ENCODE peak calls at places on chromosomes 1 and 21, in five cellular contexts. One of them, this sample, is unnamed.

GRCh38 chr1:76494807-76495206 is 372.5 kb upstream of the ST6GALNAC5 start:
- DNase-seq in sigmoid colon: no peak
- DNase-seq in transverse colon: no peak
- DNase-seq in Panc1: no peak
- DNase-seq in spleen: no peak
- DNase-seq in this sample: no peak

GRCh38 chr1:164780111-164780510 is 221.1 kb downstream of the PBX1 start:
- DNase-seq in sigmoid colon: no peak
- DNase-seq in transverse colon: no peak
- DNase-seq in Panc1: no peak
- DNase-seq in spleen: no peak
- DNase-seq in this sample: no peak

GRCh38 chr1:174976436-174977107 is 23.2 kb upstream of the CACYBP start:
- DNase-seq in sigmoid colon: no peak
- DNase-seq in transverse colon: no peak
- DNase-seq in Panc1: no peak
- DNase-seq in spleen: no peak
- DNase-seq in this sample: no peak

GRCh38 chr1:22702255-22702654 is 8.4 kb upstream of the EPHB2 start:
- DNase-seq in sigmoid colon: no peak
- DNase-seq in transverse colon: peak; percentile 83
- DNase-seq in Panc1: no peak
- DNase-seq in spleen: peak; percentile 25
- DNase-seq in this sample: no peak

GRCh38 chr21:46532080-46532479 is 72.8 kb downstream of the S100B start:
- DNase-seq in sigmoid colon: no peak
- DNase-seq in transverse colon: no peak
- DNase-seq in Panc1: no peak
- DNase-seq in spleen: no peak
- DNase-seq in this sample: no peak

GRCh38 chr1:6508876-6509602 is 17.6 kb upstream of the PLEKHG5 start:
- DNase-seq in sigmoid colon: no peak
- DNase-seq in transverse colon: no peak
- DNase-seq in Panc1: no peak
- DNase-seq in spleen: no peak
- DNase-seq in this sample: no peak

GRCh38 chr1:40385437-40386310 is 12.1 kb downstream of the SMAP2 start:
- DNase-seq in sigmoid colon: no peak
- DNase-seq in transverse colon: peak; percentile 43
- DNase-seq in Panc1: no peak
- DNase-seq in spleen: no peak
- DNase-seq in this sample: no peak

GRCh38 chr1:6785721-6786505 is 659 bp downstream of the CAMTA1 start:
- DNase-seq in sigmoid colon: peak; percentile 69
- DNase-seq in transverse colon: peak; percentile 49
- DNase-seq in Panc1: no peak
- DNase-seq in spleen: peak; percentile 91
- DNase-seq in this sample: no peak

GRCh38 chr1:246527402-246528088 is 20.5 kb upstream of the SMYD3 start:
- DNase-seq in sigmoid colon: no peak
- DNase-seq in transverse colon: no peak
- DNase-seq in Panc1: no peak
- DNase-seq in spleen: no peak
- DNase-seq in this sample: peak; percentile 45

GRCh38 chr1:208934933-208935332 is 648.6 kb upstream of the CAMK1G start:
- DNase-seq in sigmoid colon: no peak
- DNase-seq in transverse colon: no peak
- DNase-seq in Panc1: no peak
- DNase-seq in spleen: no peak
- DNase-seq in this sample: no peak

GRCh38 chr1:43135857-43136781 is 36.0 kb downstream of the EBNA1BP2 start:
- DNase-seq in sigmoid colon: no peak
- DNase-seq in transverse colon: no peak
- DNase-seq in Panc1: no peak
- DNase-seq in spleen: no peak
- DNase-seq in this sample: no peak

GRCh38 chr21:25837545-25838263 is 102.9 kb downstream of the GABPA start:
- DNase-seq in sigmoid colon: no peak
- DNase-seq in transverse colon: no peak
- DNase-seq in Panc1: no peak
- DNase-seq in spleen: no peak
- DNase-seq in this sample: no peak

GRCh38 chr1:10459185-10459584 is 9.4 kb downstream of the CORT start:
- DNase-seq in sigmoid colon: no peak
- DNase-seq in transverse colon: no peak
- DNase-seq in Panc1: no peak
- DNase-seq in spleen: no peak
- DNase-seq in this sample: no peak

GRCh38 chr1:92485374-92486250 is 1.1 kb downstream of the GFI1 start:
- DNase-seq in sigmoid colon: no peak
- DNase-seq in transverse colon: peak; percentile 82
- DNase-seq in Panc1: no peak
- DNase-seq in spleen: peak; percentile 96
- DNase-seq in this sample: no peak

GRCh38 chr21:31870472-31870871 is 2.3 kb upstream of the HUNK start:
- DNase-seq in sigmoid colon: no peak
- DNase-seq in transverse colon: no peak
- DNase-seq in Panc1: no peak
- DNase-seq in spleen: no peak
- DNase-seq in this sample: no peak

GRCh38 chr1:228555074-228555989 is 68.2 kb downstream of the RNF187 start:
- DNase-seq in sigmoid colon: no peak
- DNase-seq in transverse colon: no peak
- DNase-seq in Panc1: no peak
- DNase-seq in spleen: peak; percentile 69
- DNase-seq in this sample: peak; percentile 77

GRCh38 chr1:219517031-219517430 is 95.9 kb downstream of the ZC3H11B start:
- DNase-seq in sigmoid colon: no peak
- DNase-seq in transverse colon: no peak
- DNase-seq in Panc1: no peak
- DNase-seq in spleen: no peak
- DNase-seq in this sample: no peak

GRCh38 chr1:41856361-41857285 is 62.1 kb downstream of the HIVEP3 start:
- DNase-seq in sigmoid colon: no peak
- DNase-seq in transverse colon: no peak
- DNase-seq in Panc1: no peak
- DNase-seq in spleen: no peak
- DNase-seq in this sample: no peak

GRCh38 chr1:186438567-186438966 is 22.3 kb downstream of the PDC start:
- DNase-seq in sigmoid colon: no peak
- DNase-seq in transverse colon: no peak
- DNase-seq in Panc1: no peak
- DNase-seq in spleen: no peak
- DNase-seq in this sample: no peak

GRCh38 chr21:26801524-26801923 is 43.7 kb downstream of the ADAMTS1 start:
- DNase-seq in sigmoid colon: no peak
- DNase-seq in transverse colon: no peak
- DNase-seq in Panc1: no peak
- DNase-seq in spleen: no peak
- DNase-seq in this sample: no peak

GRCh38 chr1:59194621-59195020 is 102.3 kb upstream of the FGGY start:
- DNase-seq in sigmoid colon: no peak
- DNase-seq in transverse colon: no peak
- DNase-seq in Panc1: no peak
- DNase-seq in spleen: no peak
- DNase-seq in this sample: no peak

GRCh38 chr1:21878009-21878809 is 58.9 kb downstream of the HSPG2 start:
- DNase-seq in sigmoid colon: no peak
- DNase-seq in transverse colon: no peak
- DNase-seq in Panc1: no peak
- DNase-seq in spleen: peak; percentile 60
- DNase-seq in this sample: no peak

GRCh38 chr1:230167419-230167852 is 100.4 kb downstream of the GALNT2 start:
- DNase-seq in sigmoid colon: peak; percentile 60
- DNase-seq in transverse colon: no peak
- DNase-seq in Panc1: peak; percentile 25
- DNase-seq in spleen: no peak
- DNase-seq in this sample: peak; percentile 72

GRCh38 chr1:31054349-31054748 is 11.2 kb downstream of the PUM1 start:
- DNase-seq in sigmoid colon: no peak
- DNase-seq in transverse colon: no peak
- DNase-seq in Panc1: no peak
- DNase-seq in spleen: no peak
- DNase-seq in this sample: no peak

GRCh38 chr1:14889937-14890440 is 263.6 kb upstream of the TMEM51 start:
- DNase-seq in sigmoid colon: no peak
- DNase-seq in transverse colon: no peak
- DNase-seq in Panc1: no peak
- DNase-seq in spleen: no peak
- DNase-seq in this sample: no peak

GRCh38 chr1:207188901-207189300 is 84.9 kb downstream of the C4BPA start:
- DNase-seq in sigmoid colon: no peak
- DNase-seq in transverse colon: no peak
- DNase-seq in Panc1: no peak
- DNase-seq in spleen: no peak
- DNase-seq in this sample: no peak

GRCh38 chr21:22791986-22792560 is 1793.9 kb downstream of the NCAM2 start:
- DNase-seq in sigmoid colon: no peak
- DNase-seq in transverse colon: no peak
- DNase-seq in Panc1: peak; percentile 24
- DNase-seq in spleen: no peak
- DNase-seq in this sample: no peak

GRCh38 chr1:228646717-228647522 is 88.4 kb upstream of the RHOU start:
- DNase-seq in sigmoid colon: no peak
- DNase-seq in transverse colon: peak; percentile 26
- DNase-seq in Panc1: peak; percentile 47
- DNase-seq in spleen: peak; percentile 78
- DNase-seq in this sample: no peak

GRCh38 chr1:91655912-91656449 is 155.3 kb downstream of the CDC7 start:
- DNase-seq in sigmoid colon: no peak
- DNase-seq in transverse colon: no peak
- DNase-seq in Panc1: no peak
- DNase-seq in spleen: no peak
- DNase-seq in this sample: no peak

GRCh38 chr1:238409191-238409846 is 518.6 kb upstream of the ZP4 start:
- DNase-seq in sigmoid colon: no peak
- DNase-seq in transverse colon: no peak
- DNase-seq in Panc1: no peak
- DNase-seq in spleen: no peak
- DNase-seq in this sample: no peak

GRCh38 chr1:58585591-58586151 is 8.6 kb upstream of the TACSTD2 start:
- DNase-seq in sigmoid colon: peak; percentile 71
- DNase-seq in transverse colon: no peak
- DNase-seq in Panc1: no peak
- DNase-seq in spleen: no peak
- DNase-seq in this sample: no peak

GRCh38 chr1:84078108-84078823 is 65.8 kb upstream of the PRKACB start:
- DNase-seq in sigmoid colon: peak; percentile 77
- DNase-seq in transverse colon: no peak
- DNase-seq in Panc1: no peak
- DNase-seq in spleen: peak; percentile 90
- DNase-seq in this sample: peak; percentile 70

GRCh38 chr1:181949500-181949899 is 112.0 kb downstream of the ZNF648 start:
- DNase-seq in sigmoid colon: no peak
- DNase-seq in transverse colon: no peak
- DNase-seq in Panc1: no peak
- DNase-seq in spleen: no peak
- DNase-seq in this sample: no peak

GRCh38 chr1:201793306-201793925 is 35.5 kb upstream of the IPO9 start:
- DNase-seq in sigmoid colon: no peak
- DNase-seq in transverse colon: no peak
- DNase-seq in Panc1: no peak
- DNase-seq in spleen: no peak
- DNase-seq in this sample: no peak
- H3K4me1 ChIP-seq in sigmoid colon: peaks cover 36% of the 10 kb centered on the region
- H3K4me1 ChIP-seq in transverse colon: peaks cover 33% of the 10 kb centered on the region
- H3K4me1 ChIP-seq in Panc1: peaks cover 4% of the 10 kb centered on the region
- H3K4me1 ChIP-seq in spleen: peaks cover 33% of the 10 kb centered on the region
- H3K4me1 ChIP-seq in this sample: peaks cover 30% of the 10 kb centered on the region

DNA sequence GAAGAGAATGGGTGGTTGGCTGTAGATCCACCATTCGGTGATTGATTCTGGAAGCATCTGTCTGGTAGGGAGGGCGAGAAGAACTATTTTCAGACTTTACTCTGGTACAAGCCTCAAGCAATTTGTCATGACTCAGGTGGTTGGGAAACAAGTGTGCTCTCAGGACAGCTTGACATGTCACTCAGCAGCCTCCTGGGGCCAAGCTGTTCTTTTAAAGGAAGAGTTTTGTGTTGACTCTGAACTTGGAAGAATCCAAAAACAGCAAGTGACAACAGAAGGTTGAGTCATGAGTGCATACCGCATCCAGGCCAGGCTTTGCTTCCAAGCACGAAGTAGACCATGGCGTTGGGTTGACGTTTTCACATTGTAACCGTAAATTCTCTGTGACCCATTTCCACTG is 65.9 kb downstream of the CLIC6 start:
- DNase-seq in sigmoid colon: no peak
- DNase-seq in transverse colon: no peak
- DNase-seq in Panc1: no peak
- DNase-seq in spleen: no peak
- DNase-seq in this sample: no peak
- TF ChIP-seq POLR2AphosphoS5 in sigmoid colon: no peak
- TF ChIP-seq POLR2AphosphoS5 in transverse colon: no peak
- TF ChIP-seq POLR2AphosphoS5 in Panc1: no peak
- TF ChIP-seq POLR2AphosphoS5 in spleen: no peak
- TF ChIP-seq POLR2AphosphoS5 in this sample: no peak

GRCh38 chr1:12149791-12150175 is 17.0 kb upstream of the TNFRSF1B start:
- DNase-seq in sigmoid colon: no peak
- DNase-seq in transverse colon: no peak
- DNase-seq in Panc1: no peak
- DNase-seq in spleen: no peak
- DNase-seq in this sample: no peak
- H3K4me1 ChIP-seq in sigmoid colon: no peaks in the 10 kb centered on the region
- H3K4me1 ChIP-seq in transverse colon: peaks cover 83% of the 10 kb centered on the region
- H3K4me1 ChIP-seq in Panc1: peaks cover 11% of the 10 kb centered on the region
- H3K4me1 ChIP-seq in spleen: peaks cover 100% of the 10 kb centered on the region
- H3K4me1 ChIP-seq in this sample: peaks cover 30% of the 10 kb centered on the region

GRCh38 chr1:170146861-170147260 is 1.1 kb downstream of the NTMT2 start:
- DNase-seq in sigmoid colon: no peak
- DNase-seq in transverse colon: no peak
- DNase-seq in Panc1: no peak
- DNase-seq in spleen: no peak
- DNase-seq in this sample: no peak

GRCh38 chr1:170149971-170150370 is 4.2 kb downstream of the NTMT2 start:
- DNase-seq in sigmoid colon: no peak
- DNase-seq in transverse colon: no peak
- DNase-seq in Panc1: no peak
- DNase-seq in spleen: no peak
- DNase-seq in this sample: no peak

GRCh38 chr1:170145061-170145460 is 698 bp upstream of the NTMT2 start:
- DNase-seq in sigmoid colon: no peak
- DNase-seq in transverse colon: no peak
- DNase-seq in Panc1: no peak
- DNase-seq in spleen: no peak
- DNase-seq in this sample: no peak

GRCh38 chr1:170149241-170149640 is 3.5 kb downstream of the NTMT2 start:
- DNase-seq in sigmoid colon: no peak
- DNase-seq in transverse colon: no peak
- DNase-seq in Panc1: no peak
- DNase-seq in spleen: no peak
- DNase-seq in this sample: no peak

GRCh38 chr1:170145691-170146676 is at the start of gene NTMT2:
- DNase-seq in sigmoid colon: no peak
- DNase-seq in transverse colon: no peak
- DNase-seq in Panc1: no peak
- DNase-seq in spleen: no peak
- DNase-seq in this sample: no peak
- TF ChIP-seq POLR2AphosphoS5 in sigmoid colon: no peak
- TF ChIP-seq POLR2AphosphoS5 in transverse colon: no peak
- TF ChIP-seq POLR2AphosphoS5 in Panc1: no peak
- TF ChIP-seq POLR2AphosphoS5 in spleen: no peak
- TF ChIP-seq POLR2AphosphoS5 in this sample: no peak

This sample was measured in suprapubic skin.